ENCODE peak calls at places on chromosomes 1 and 21, in nine cellular contexts. One of them, this sample, is unnamed.

GRCh38 chr21:39882186-39882882 is 15.1 kb downstream of the PCP4 start:
- DNase-seq in naive thymus-derived CD8-positive, alpha-beta T cell: no peak
- DNase-seq in activated CD8-positive, alpha-beta memory T cell treated with anti-CD3 and anti-CD28 coated beads for 1 hour: no peak
- DNase-seq in occipital lobe: no peak
- DNase-seq in EL: no peak
- DNase-seq in stimulated activated CD8-positive, alpha-beta memory T cell treated with anti-CD3 and anti-CD28 coated beads, Interleukin-12 subunit alpha, Interleukin-12 subunit beta, amount 100 ng/mL, for 4 hours: no peak
- DNase-seq in activated CD4-positive, alpha-beta T cell treated with anti-CD3 and anti-CD28 coated beads, Interleukin-2, amount 50 U/mL, for 24 hours: no peak
- DNase-seq in HEK293T: no peak
- DNase-seq in activated T-cell treated with anti-CD3 and anti-CD28 coated beads, Interleukin-2, amount 50 U/mL, for 24 hours: no peak
- DNase-seq in this sample: no peak

GRCh38 chr21:31117046-31117916 is 79.0 kb upstream of the KRTAP19-8 start:
- DNase-seq in EL: peak
- DNase-seq in activated CD4-positive, alpha-beta T cell treated with anti-CD3 and anti-CD28 coated beads, Interleukin-2, amount 50 U/mL, for 24 hours: no peak
- DNase-seq in HEK293T: no peak
- DNase-seq in naive thymus-derived CD8-positive, alpha-beta T cell: no peak
- DNase-seq in stimulated activated CD8-positive, alpha-beta memory T cell treated with anti-CD3 and anti-CD28 coated beads, Interleukin-12 subunit alpha, Interleukin-12 subunit beta, amount 100 ng/mL, for 4 hours: no peak
- DNase-seq in activated CD8-positive, alpha-beta memory T cell treated with anti-CD3 and anti-CD28 coated beads for 1 hour: no peak
- DNase-seq in activated T-cell treated with anti-CD3 and anti-CD28 coated beads, Interleukin-2, amount 50 U/mL, for 24 hours: no peak
- DNase-seq in occipital lobe: peak
- DNase-seq in this sample: peak

GRCh38 chr1:173355281-173356031 is 121.7 kb upstream of the PRDX6 start:
- DNase-seq in stimulated activated CD8-positive, alpha-beta memory T cell treated with anti-CD3 and anti-CD28 coated beads, Interleukin-12 subunit alpha, Interleukin-12 subunit beta, amount 100 ng/mL, for 4 hours: no peak
- DNase-seq in naive thymus-derived CD8-positive, alpha-beta T cell: no peak
- DNase-seq in activated CD4-positive, alpha-beta T cell treated with anti-CD3 and anti-CD28 coated beads, Interleukin-2, amount 50 U/mL, for 24 hours: no peak
- DNase-seq in occipital lobe: no peak
- DNase-seq in EL: no peak
- DNase-seq in HEK293T: no peak
- DNase-seq in activated T-cell treated with anti-CD3 and anti-CD28 coated beads, Interleukin-2, amount 50 U/mL, for 24 hours: no peak
- DNase-seq in activated CD8-positive, alpha-beta memory T cell treated with anti-CD3 and anti-CD28 coated beads for 1 hour: no peak
- DNase-seq in this sample: no peak

GRCh38 chr1:246591504-246591903 is 25.2 kb downstream of the CNST start:
- DNase-seq in activated T-cell treated with anti-CD3 and anti-CD28 coated beads, Interleukin-2, amount 50 U/mL, for 24 hours: no peak
- DNase-seq in stimulated activated CD8-positive, alpha-beta memory T cell treated with anti-CD3 and anti-CD28 coated beads, Interleukin-12 subunit alpha, Interleukin-12 subunit beta, amount 100 ng/mL, for 4 hours: no peak
- DNase-seq in occipital lobe: no peak
- DNase-seq in activated CD4-positive, alpha-beta T cell treated with anti-CD3 and anti-CD28 coated beads, Interleukin-2, amount 50 U/mL, for 24 hours: no peak
- DNase-seq in HEK293T: no peak
- DNase-seq in naive thymus-derived CD8-positive, alpha-beta T cell: no peak
- DNase-seq in activated CD8-positive, alpha-beta memory T cell treated with anti-CD3 and anti-CD28 coated beads for 1 hour: no peak
- DNase-seq in EL: no peak
- DNase-seq in this sample: no peak

GRCh38 chr1:199550384-199551067 is 477.0 kb upstream of the NR5A2 start:
- DNase-seq in activated CD8-positive, alpha-beta memory T cell treated with anti-CD3 and anti-CD28 coated beads for 1 hour: no peak
- DNase-seq in activated CD4-positive, alpha-beta T cell treated with anti-CD3 and anti-CD28 coated beads, Interleukin-2, amount 50 U/mL, for 24 hours: no peak
- DNase-seq in stimulated activated CD8-positive, alpha-beta memory T cell treated with anti-CD3 and anti-CD28 coated beads, Interleukin-12 subunit alpha, Interleukin-12 subunit beta, amount 100 ng/mL, for 4 hours: no peak
- DNase-seq in activated T-cell treated with anti-CD3 and anti-CD28 coated beads, Interleukin-2, amount 50 U/mL, for 24 hours: no peak
- DNase-seq in naive thymus-derived CD8-positive, alpha-beta T cell: no peak
- DNase-seq in HEK293T: no peak
- DNase-seq in EL: no peak
- DNase-seq in occipital lobe: no peak
- DNase-seq in this sample: no peak

GRCh38 chr1:150561830-150562367 is 12.7 kb downstream of the ADAMTSL4 start:
- DNase-seq in occipital lobe: peak
- DNase-seq in stimulated activated CD8-positive, alpha-beta memory T cell treated with anti-CD3 and anti-CD28 coated beads, Interleukin-12 subunit alpha, Interleukin-12 subunit beta, amount 100 ng/mL, for 4 hours: peak
- DNase-seq in EL: peak
- DNase-seq in activated CD8-positive, alpha-beta memory T cell treated with anti-CD3 and anti-CD28 coated beads for 1 hour: peak
- DNase-seq in activated T-cell treated with anti-CD3 and anti-CD28 coated beads, Interleukin-2, amount 50 U/mL, for 24 hours: peak
- DNase-seq in HEK293T: peak
- DNase-seq in naive thymus-derived CD8-positive, alpha-beta T cell: peak
- DNase-seq in activated CD4-positive, alpha-beta T cell treated with anti-CD3 and anti-CD28 coated beads, Interleukin-2, amount 50 U/mL, for 24 hours: peak
- DNase-seq in this sample: peak

GRCh38 chr1:156894001-156894400 is 483 bp downstream of the PEAR1 start:
- DNase-seq in activated CD8-positive, alpha-beta memory T cell treated with anti-CD3 and anti-CD28 coated beads for 1 hour: no peak
- DNase-seq in activated T-cell treated with anti-CD3 and anti-CD28 coated beads, Interleukin-2, amount 50 U/mL, for 24 hours: no peak
- DNase-seq in EL: no peak
- DNase-seq in naive thymus-derived CD8-positive, alpha-beta T cell: no peak
- DNase-seq in HEK293T: no peak
- DNase-seq in stimulated activated CD8-positive, alpha-beta memory T cell treated with anti-CD3 and anti-CD28 coated beads, Interleukin-12 subunit alpha, Interleukin-12 subunit beta, amount 100 ng/mL, for 4 hours: no peak
- DNase-seq in activated CD4-positive, alpha-beta T cell treated with anti-CD3 and anti-CD28 coated beads, Interleukin-2, amount 50 U/mL, for 24 hours: no peak
- DNase-seq in occipital lobe: no peak
- DNase-seq in this sample: no peak

GRCh38 chr1:104636581-104636980 is 886.9 kb downstream of the AMY1C start:
- DNase-seq in stimulated activated CD8-positive, alpha-beta memory T cell treated with anti-CD3 and anti-CD28 coated beads, Interleukin-12 subunit alpha, Interleukin-12 subunit beta, amount 100 ng/mL, for 4 hours: no peak
- DNase-seq in naive thymus-derived CD8-positive, alpha-beta T cell: no peak
- DNase-seq in occipital lobe: no peak
- DNase-seq in HEK293T: no peak
- DNase-seq in EL: no peak
- DNase-seq in activated CD4-positive, alpha-beta T cell treated with anti-CD3 and anti-CD28 coated beads, Interleukin-2, amount 50 U/mL, for 24 hours: no peak
- DNase-seq in activated CD8-positive, alpha-beta memory T cell treated with anti-CD3 and anti-CD28 coated beads for 1 hour: no peak
- DNase-seq in activated T-cell treated with anti-CD3 and anti-CD28 coated beads, Interleukin-2, amount 50 U/mL, for 24 hours: no peak
- DNase-seq in this sample: no peak

This sample was measured in hippocampal formation.